ENCODE peak calls at places on chromosomes 11 and 22, in four cellular contexts. F is upper lobe of left lung, P is left ventricle myocardium inferior, N is psoas muscle. J is an unnamed sample. For H3K4me1, the result is how much of the 10 kb centered on the place peaks cover.

GRCh38 chr11:35548925-35549561 is 23.6 kb upstream of the PAMR1 start:
- DNase-seq in F (no peak), N (no peak), P (no peak), J (no peak)

GRCh38 chr11:45150943-45151342 is 4.5 kb downstream of the PRDM11 start:
- DNase-seq in F (no peak), P (no peak), N (no peak), J (no peak)

GRCh38 chr22:24138649-24139420 is 42.5 kb upstream of the SUSD2 start:
- DNase-seq in P (no peak), F (no peak), N (no peak), J (no peak)

GRCh38 chr11:135069884-135070283 is 657.8 kb upstream of the B3GAT1 start:
- DNase-seq in F (no peak), N (no peak), P (no peak), J (no peak)

GRCh38 chr22:44523981-44524759 is 26.1 kb upstream of the RTL6 start:
- DNase-seq in N (peak), F (no peak), P (peak), J (peak)

GRCh38 chr22:38981005-38981658 is 1.0 kb upstream of the APOBEC3B start:
- DNase-seq in N (no peak), P (no peak), F (no peak), J (no peak)

GRCh38 chr11:44065851-44066731 is at the start of gene ACCS:
- DNase-seq in N (peak), F (peak), P (peak), J (peak)

GRCh38 chr11:121870202-121871045 is 245.6 kb downstream of the BLID start:
- DNase-seq in F (no peak), P (no peak), N (no peak), J (no peak)

GRCh38 chr11:32323814-32324130 is 111.6 kb downstream of the WT1 start:
- DNase-seq in P (no peak), F (no peak), N (no peak), J (no peak)

GRCh38 chr11:119192111-119192510 is 6.8 kb downstream of the NHERF4 start:
- DNase-seq in N (no peak), P (no peak), F (no peak), J (no peak)

GRCh38 chr11:18106688-18107087 is 806 bp upstream of the SAAL1 start:
- DNase-seq in P (no peak), F (no peak), N (no peak), J (no peak)

GRCh38 chr22:27475548-27475897 is 326.0 kb downstream of the MN1 start:
- DNase-seq in F (no peak), P (no peak), N (no peak), J (no peak)

GRCh38 chr11:107385361-107385982 is 72.2 kb downstream of the CWF19L2 start:
- DNase-seq in N (no peak), P (no peak), F (no peak), J (no peak)

GRCh38 chr11:34158661-34159060 is 53.2 kb downstream of the NAT10 start:
- DNase-seq in P (no peak), N (no peak), F (no peak), J (no peak)

GRCh38 chr11:78039391-78039918 is 16.4 kb upstream of the KCTD14 start:
- DNase-seq in N (no peak), F (no peak), P (no peak), J (no peak)

GRCh38 chr11:10628506-10629236 is 60.2 kb upstream of the LYVE1 start:
- DNase-seq in P (no peak), F (no peak), N (no peak), J (no peak)

GRCh38 chr11:2090172-2091111 is 48.7 kb downstream of the IGF2 start:
- DNase-seq in F (no peak), N (no peak), P (no peak), J (peak)

GRCh38 chr11:72631806-72632731 is 42.2 kb downstream of the PDE2A start:
- DNase-seq in P (peak), N (peak), F (no peak), J (no peak)

GRCh38 chr11:65571940-65572339 is 398 bp upstream of the FAM89B start:
- DNase-seq in N (no peak), F (no peak), P (no peak), J (no peak)

GRCh38 chr22:22408731-22409696 is 99.5 kb downstream of the ZNF280B start:
- DNase-seq in P (no peak), N (no peak), F (no peak), J (no peak)

GRCh38 chr11:12889243-12889642 is 119.9 kb upstream of the RASSF10 start:
- DNase-seq in N (peak), F (peak), P (peak), J (no peak)

GRCh38 chr22:43273902-43274484 is 69.2 kb downstream of the SCUBE1 start:
- DNase-seq in P (no peak), F (peak), N (no peak), J (no peak)

DNA sequence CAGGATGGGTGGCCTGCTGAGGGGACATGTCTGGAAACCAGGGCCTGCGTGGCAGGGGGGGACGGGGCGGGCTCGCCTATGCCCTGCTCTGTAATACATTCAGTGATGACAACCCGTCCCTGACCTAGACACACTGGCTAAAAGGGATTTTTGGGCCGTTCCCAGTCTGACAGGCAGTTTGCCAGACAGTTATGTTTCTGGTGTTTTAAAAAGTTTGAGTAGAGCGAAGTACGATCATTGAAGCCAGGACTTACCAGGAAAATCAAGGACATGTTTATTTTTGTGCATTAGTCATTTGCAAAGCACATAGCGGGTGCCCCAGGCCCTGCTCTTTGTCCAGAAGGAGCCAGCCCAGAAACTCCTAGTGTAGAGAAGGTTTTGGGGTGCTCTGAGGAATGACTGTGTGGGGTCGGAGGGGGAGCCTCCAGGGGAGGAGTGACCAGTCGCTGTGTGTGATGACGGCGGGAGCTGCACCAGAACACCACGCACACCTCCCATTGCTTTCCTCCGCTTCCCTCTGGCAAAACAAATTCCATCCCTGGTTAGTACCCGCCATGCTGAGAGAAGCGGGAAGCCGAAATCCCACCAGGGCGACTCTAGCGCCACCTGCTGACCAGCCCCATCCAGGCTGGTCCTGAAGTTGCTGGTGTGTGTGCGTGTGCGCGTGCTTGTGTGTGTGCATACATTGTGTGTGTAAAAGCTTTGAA is 50.8 kb downstream of the FBLN1 start:
- DNase-seq in P (peak), F (peak), N (peak), J (no peak)
- H3K4me1 ChIP-seq in P (under half), F (under half), N (under half), J (half or more)

DNA sequence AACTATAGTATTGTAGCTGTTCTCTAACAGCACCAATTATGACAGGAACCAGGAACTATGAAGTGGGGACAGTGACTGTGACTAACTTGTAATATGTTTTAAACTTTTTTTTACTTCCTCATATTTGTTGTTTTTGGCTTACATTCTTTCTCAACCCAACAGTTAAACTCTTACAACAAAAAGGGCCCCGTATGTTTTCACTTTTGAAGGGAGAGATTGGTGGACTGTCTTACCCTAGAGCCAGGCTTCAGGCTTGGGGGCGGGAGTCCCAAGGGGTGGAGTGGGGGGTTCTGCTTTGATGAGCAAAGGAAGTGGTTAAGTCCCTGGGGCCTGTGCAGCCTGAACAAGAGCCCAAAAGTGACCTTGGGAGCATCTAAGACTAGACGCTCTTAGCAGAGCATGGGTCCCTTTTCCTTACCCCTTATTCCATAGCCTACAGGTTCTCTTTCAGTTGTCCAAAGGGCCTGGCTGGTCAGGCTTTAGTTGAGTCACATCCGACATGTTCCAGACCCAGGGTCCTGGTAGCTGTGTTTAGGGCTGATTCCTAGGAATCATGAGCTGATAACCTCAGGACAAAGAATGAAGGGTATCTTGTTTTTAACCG is 38.8 kb downstream of the STIM1 start:
- DNase-seq in F (no peak), N (peak), P (peak), J (no peak)
- H3K4me1 ChIP-seq in F (under half), N (under half), P (under half), J (under half)

GRCh38 chr11:67400942-67401494 is 640 bp downstream of the PPP1CA start:
- DNase-seq in N (no peak), P (no peak), F (no peak), J (no peak)

GRCh38 chr11:67397986-67398660 is 3.5 kb downstream of the PPP1CA start:
- DNase-seq in P (no peak), N (no peak), F (no peak), J (no peak)

GRCh38 chr11:67398661-67399563 is 2.7 kb downstream of the PPP1CA start:
- DNase-seq in F (no peak), P (no peak), N (no peak), J (no peak)

GRCh38 chr11:67401495-67402191 is at the start of gene PPP1CA:
- DNase-seq in F (peak), P (peak), N (peak), J (peak)

GRCh38 chr11:67400251-67400941 is 1.3 kb downstream of the PPP1CA start:
- DNase-seq in N (no peak), P (no peak), F (no peak), J (no peak)
- H3K4me1 ChIP-seq in N (under half), P (half or more), F (under half), J (under half)

DNA sequence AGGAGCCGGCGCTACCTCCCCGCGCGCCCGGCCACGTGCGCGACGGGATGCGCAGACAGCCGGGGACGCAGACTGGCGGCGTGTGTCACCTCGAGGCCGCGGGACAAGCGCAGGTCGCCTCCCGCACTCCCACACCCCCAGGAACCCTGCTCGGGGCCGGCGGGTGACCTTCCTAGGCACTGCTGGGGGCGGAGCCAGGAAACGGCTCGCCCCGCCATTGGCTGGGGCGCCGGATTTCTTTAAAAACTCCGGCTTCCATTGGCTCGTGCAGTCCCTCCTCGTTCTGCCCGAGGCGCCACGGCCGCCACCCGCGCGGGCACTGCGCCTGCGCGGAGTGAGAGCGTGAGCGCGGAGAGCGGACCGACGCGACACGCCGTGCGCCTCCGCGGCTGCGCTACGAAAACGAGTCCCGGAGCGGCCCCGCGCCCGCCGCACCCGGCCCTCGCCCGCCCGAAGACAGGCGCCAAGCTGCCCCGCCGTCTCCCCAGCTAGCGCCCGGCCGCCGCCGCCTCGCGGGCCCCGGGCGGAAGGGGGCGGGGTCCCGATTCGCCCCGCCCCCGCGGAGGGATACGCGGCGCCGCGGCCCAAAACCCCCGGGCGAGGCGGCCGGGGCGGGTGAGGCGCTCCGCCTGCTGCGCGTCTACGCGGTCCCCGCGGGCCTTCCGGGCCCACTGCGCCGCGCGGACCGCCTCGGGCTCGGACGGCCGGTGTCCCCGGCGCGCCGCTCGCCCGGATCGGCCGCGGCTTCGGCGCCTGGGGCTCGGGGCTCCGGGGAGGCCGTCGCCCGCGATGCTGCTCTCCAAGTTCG is at the start of gene PIM3:
- DNase-seq in P (peak), F (peak), N (peak), J (peak)
- H3K4me1 ChIP-seq in P (half or more), F (half or more), N (under half), J (half or more)

DNA sequence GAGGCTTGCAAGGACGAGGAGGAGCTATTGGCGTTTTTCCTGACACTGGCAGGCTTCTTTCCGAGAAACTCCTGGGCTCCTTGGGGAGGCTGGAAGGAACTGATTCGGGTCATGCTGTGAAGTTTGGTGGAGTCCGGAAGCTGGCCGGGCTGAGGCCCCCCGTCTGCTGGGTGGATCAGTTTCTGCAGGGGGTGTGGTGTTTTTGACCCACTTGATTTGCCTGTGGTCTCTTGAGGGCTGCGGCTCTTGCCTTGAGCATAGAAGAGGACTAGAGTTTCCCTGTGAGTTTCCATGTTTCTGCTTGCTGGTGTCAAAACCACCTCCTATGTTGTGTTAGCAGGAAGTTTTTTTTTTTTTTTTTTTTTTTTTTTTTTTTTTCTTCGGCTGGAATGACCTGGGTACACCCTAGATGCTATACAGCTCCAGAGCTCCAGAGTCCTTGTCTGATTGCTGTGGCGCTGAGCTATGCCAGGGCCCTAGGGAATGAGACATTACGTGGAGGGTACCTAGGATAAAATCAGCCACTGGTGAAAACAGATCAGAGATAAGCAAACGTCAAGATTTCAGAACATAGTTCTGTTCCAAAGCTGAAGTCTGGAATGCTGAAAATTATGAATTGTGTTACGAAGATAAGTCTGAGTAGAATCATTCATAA is 728 bp downstream of the TBC1D22A start:
- DNase-seq in N (peak), F (no peak), P (peak), J (no peak)
- H3K4me1 ChIP-seq in N (under half), F (under half), P (half or more), J (under half)

GRCh38 chr11:64568041-64568571 is 22.9 kb upstream of the SLC22A12 start:
- DNase-seq in N (no peak), F (no peak), P (no peak), J (peak)
- H3K4me1 ChIP-seq in N (under half), F (under half), P (under half), J (under half)

GRCh38 chr11:813440-814096 is 3.8 kb downstream of the RPLP2 start:
- DNase-seq in P (no peak), F (no peak), N (no peak), J (no peak)

GRCh38 chr11:813037-813436 is 3.3 kb downstream of the RPLP2 start:
- DNase-seq in P (no peak), F (no peak), N (no peak), J (no peak)

GRCh38 chr11:810040-810567 is 337 bp downstream of the RPLP2 start:
- DNase-seq in N (no peak), F (no peak), P (no peak), J (no peak)

GRCh38 chr11:811446-812245 is 1.9 kb downstream of the RPLP2 start:
- DNase-seq in P (no peak), N (no peak), F (no peak), J (no peak)

DNA sequence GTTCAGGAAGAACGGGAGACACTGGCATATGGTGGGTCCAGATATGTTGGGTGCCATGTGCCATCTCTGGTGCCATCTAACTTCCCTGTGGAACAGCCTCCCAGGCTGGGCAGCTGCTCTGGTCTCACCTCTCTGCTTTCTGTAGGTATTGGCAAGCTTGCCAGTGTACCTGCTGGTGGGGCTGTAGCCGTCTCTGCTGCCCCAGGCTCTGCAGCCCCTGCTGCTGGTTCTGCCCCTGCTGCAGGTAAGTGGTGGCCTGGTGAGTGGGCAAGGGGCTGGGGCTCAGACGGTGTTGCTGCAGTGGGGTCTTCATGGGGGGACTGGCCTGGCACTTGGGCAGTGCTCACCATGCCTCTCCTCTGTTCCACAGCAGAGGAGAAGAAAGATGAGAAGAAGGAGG is 2.6 kb downstream of the RPLP2 start:
- DNase-seq in N (no peak), F (no peak), P (no peak), J (no peak)
- H3K4me1 ChIP-seq in N (under half), F (under half), P (under half), J (under half)

J was measured in suprapubic skin.